ENCODE peak calls at places on chromosomes 5 and 9, in seven cellular contexts. I is gastrocnemius medialis, C is GM12878, J is epithelial cell of esophagus, N is lower leg skin, Q is adipocyte, U is fibroblast of pulmonary artery. X is an unnamed sample.

GRCh38 chr9:38622083-38622674 is 1.8 kb upstream of the ANKRD18A start:
- DNase-seq in I (no peak), U (no peak), Q (peak), N (no peak), C (no peak), J (peak), X (no peak)

GRCh38 chr5:159732220-159732619 is 184.1 kb upstream of the ADRA1B start:
- DNase-seq in J (no peak), I (no peak), Q (no peak), C (no peak), N (no peak), U (no peak), X (no peak)

GRCh38 chr9:136995370-136995769 is 998 bp downstream of the CLIC3 start:
- DNase-seq in C (no peak), Q (no peak), U (no peak), I (no peak), J (no peak), N (no peak), X (peak)

GRCh38 chr5:112109331-112109993 is 309.6 kb downstream of the EPB41L4A start:
- DNase-seq in Q (peak), J (peak), N (no peak), C (no peak), I (peak), U (peak), X (peak)

GRCh38 chr9:132154925-132155324 is 6.9 kb upstream of the NTNG2 start:
- DNase-seq in J (no peak), Q (no peak), I (no peak), N (no peak), C (no peak), U (no peak), X (no peak)

GRCh38 chr9:14029811-14030210 is 284.1 kb downstream of the NFIB start:
- DNase-seq in N (no peak), J (no peak), C (no peak), I (no peak), Q (peak), U (no peak), X (peak)

GRCh38 chr9:125994066-125994943 is 247.1 kb downstream of the PBX3 start:
- DNase-seq in N (no peak), I (no peak), C (no peak), Q (no peak), J (no peak), U (no peak), X (no peak)

GRCh38 chr5:106843812-106844416 is 826.8 kb downstream of the EFNA5 start:
- DNase-seq in I (no peak), U (peak), N (no peak), J (peak), C (no peak), Q (no peak), X (no peak)

GRCh38 chr9:84500859-84501258 is 160.3 kb upstream of the SLC28A3 start:
- DNase-seq in Q (no peak), J (no peak), C (no peak), N (no peak), U (no peak), I (no peak), X (no peak)

GRCh38 chr9:73155968-73156592 is 4.4 kb downstream of the ANXA1 start:
- DNase-seq in U (no peak), Q (peak), I (no peak), J (peak), N (no peak), C (no peak), X (no peak)

GRCh38 chr5:175202461-175203065 is 241.4 kb downstream of the DRD1 start:
- DNase-seq in C (no peak), U (peak), J (peak), I (no peak), N (no peak), Q (no peak), X (peak)

GRCh38 chr5:40521108-40521785 is 158.5 kb upstream of the PTGER4 start:
- DNase-seq in C (no peak), U (no peak), I (no peak), N (no peak), J (no peak), Q (no peak), X (no peak)

GRCh38 chr5:73437126-73438047 is 11.2 kb downstream of the FOXD1 start:
- DNase-seq in Q (peak), C (no peak), I (no peak), N (no peak), U (no peak), J (peak), X (peak)

GRCh38 chr5:124742983-124743533 is 3.4 kb downstream of the ZNF608 start:
- DNase-seq in J (peak), I (peak), N (no peak), Q (peak), C (no peak), U (peak), X (peak)

GRCh38 chr9:121286688-121286972 is 18.7 kb downstream of the GSN start:
- DNase-seq in I (no peak), U (no peak), Q (no peak), J (no peak), N (no peak), C (no peak), X (no peak)
- H3K4me3 ChIP-seq in I (peak), U (no peak), Q (peak), J (no peak), N (no peak), C (no peak), X (peak)

DNA sequence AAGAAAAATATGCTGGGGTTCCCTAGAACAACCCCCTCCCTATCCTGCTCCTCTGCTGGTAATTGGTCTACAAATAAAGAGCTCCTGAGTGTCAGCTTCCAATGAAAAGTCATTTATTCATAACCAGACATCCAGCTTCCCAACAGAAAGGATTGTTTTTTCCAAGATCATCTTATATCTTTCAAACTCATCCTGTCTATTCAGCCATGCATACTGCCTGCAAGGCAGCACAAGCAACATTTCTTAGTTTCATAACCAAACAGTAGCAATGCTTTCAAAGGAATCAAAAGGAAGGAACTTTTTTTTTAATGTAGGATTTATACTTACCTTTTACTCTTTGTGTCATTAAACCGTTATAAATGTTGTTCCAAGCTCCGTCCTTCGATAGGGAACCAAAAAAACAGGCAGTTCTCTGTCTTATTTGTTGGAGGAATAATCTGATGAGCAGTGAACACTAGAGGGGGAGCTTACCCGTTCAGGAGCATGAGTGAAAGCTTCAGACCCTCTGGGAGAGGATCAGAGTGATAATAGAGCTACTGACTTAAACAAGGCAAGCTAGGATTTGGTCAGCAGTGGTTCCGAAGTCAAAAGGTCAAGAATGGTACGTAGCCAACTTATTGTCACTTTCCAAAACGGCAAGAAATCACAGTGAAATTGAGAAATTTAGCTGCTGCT is 893.1 kb downstream of the NR2F1-AS1 start:
- DNase-seq in J (peak), Q (peak), N (no peak), U (peak), I (no peak), C (no peak), X (peak)
- H3K4me3 ChIP-seq in J (no peak), Q (peak), N (no peak), U (no peak), I (no peak), C (no peak), X (no peak)

DNA sequence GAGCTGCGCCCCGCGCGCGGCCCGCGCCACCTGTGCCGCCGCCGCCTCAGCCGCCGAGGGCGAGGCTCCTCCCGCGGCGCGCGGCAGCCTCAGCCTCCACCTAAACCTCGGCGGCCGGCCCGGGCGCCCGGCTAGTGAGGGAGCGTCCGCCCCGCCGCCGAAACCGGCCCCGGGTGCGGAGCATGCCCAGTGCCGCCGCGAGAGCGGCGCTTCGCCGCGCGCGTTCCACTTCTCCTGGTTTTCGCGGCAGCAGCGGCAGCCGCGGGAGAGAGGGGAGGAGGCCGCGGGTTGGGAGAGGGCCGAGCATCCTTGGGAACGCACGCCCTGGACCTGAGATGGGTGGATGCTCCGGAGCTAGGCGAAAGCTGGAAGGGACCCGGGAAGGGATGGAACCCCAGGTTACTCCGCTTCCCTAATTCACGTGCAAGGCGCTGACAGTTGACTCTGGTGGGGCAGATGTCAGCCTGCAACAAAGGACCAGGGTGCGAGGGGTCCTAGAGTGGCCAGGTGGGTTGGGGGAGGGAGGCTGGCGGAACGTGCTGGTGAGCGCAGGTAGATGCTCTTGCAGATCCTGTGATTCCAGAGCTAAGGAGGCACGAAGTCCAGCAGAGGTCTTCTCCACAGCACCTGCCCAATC is at the start of gene CTNND2:
- DNase-seq in C (no peak), N (no peak), J (peak), Q (peak), I (no peak), U (no peak), X (no peak)
- H3K4me3 ChIP-seq in C (no peak), N (no peak), J (no peak), Q (peak), I (no peak), U (no peak), X (no peak)

GRCh38 chr9:33750839-33751339 is 44.5 kb upstream of the PRSS3 start:
- DNase-seq in Q (peak), J (no peak), I (no peak), U (no peak), C (no peak), N (no peak), X (no peak)
- H3K4me3 ChIP-seq in Q (peak), J (peak), I (no peak), U (peak), C (no peak), N (no peak), X (peak)

X was measured in fibroblast of the aortic adventitia.